ENCODE peak calls at places on chromosomes 7 and 10, in four cellular contexts. J is colonic mucosa, F is tibial artery, M is neural progenitor cell. U is an unnamed sample.

GRCh38 chr7:73557397-73558257 is at the start of gene BCL7B:
- DNase-seq in M (peak), F (peak), J (peak), U (peak)

GRCh38 chr10:14181197-14181936 is 149.4 kb downstream of the FRMD4A start:
- DNase-seq in M (no peak), F (no peak), J (no peak), U (no peak)

GRCh38 chr10:49309691-49310371 is 10.9 kb downstream of the C10orf71 start:
- DNase-seq in J (no peak), F (no peak), M (no peak), U (peak)

GRCh38 chr10:110448682-110449418 is 48.9 kb upstream of the DUSP5 start:
- DNase-seq in J (no peak), M (no peak), F (no peak), U (no peak)

GRCh38 chr10:24713086-24713485 is 10.6 kb downstream of the ARHGAP21 start:
- DNase-seq in J (no peak), F (no peak), M (no peak), U (no peak)

GRCh38 chr7:24402655-24403054 is 118.7 kb downstream of the NPY start:
- DNase-seq in J (no peak), M (no peak), F (no peak), U (no peak)

GRCh38 chr10:71564221-71564820 is 155.3 kb downstream of the C10orf105 start:
- DNase-seq in M (no peak), F (no peak), J (no peak), U (no peak)

GRCh38 chr7:122829962-122830361 is 56.3 kb downstream of the CADPS2 start:
- DNase-seq in J (no peak), F (no peak), M (no peak), U (no peak)

GRCh38 chr10:34109481-34109880 is 705.6 kb downstream of the PARD3 start:
- DNase-seq in M (no peak), F (no peak), J (no peak), U (no peak)

GRCh38 chr7:116525913-116526857 is 1.3 kb downstream of the CAV1 start:
- DNase-seq in J (peak), M (peak), F (peak), U (peak)

GRCh38 chr7:128221929-128222403 is 19.1 kb upstream of the LEP start:
- DNase-seq in M (no peak), J (no peak), F (no peak), U (no peak)

GRCh38 chr7:19215421-19215820 is 70.2 kb upstream of the FERD3L start:
- DNase-seq in M (peak), F (no peak), J (no peak), U (no peak)

GRCh38 chr7:18420758-18421157 is 74.8 kb upstream of the HDAC9 start:
- DNase-seq in M (no peak), F (no peak), J (no peak), U (no peak)

GRCh38 chr7:21256310-21256877 is 171.5 kb upstream of the SP4 start:
- DNase-seq in F (no peak), M (peak), J (peak), U (no peak)

GRCh38 chr7:150971242-150972048 is 6.7 kb downstream of the KCNH2 start:
- DNase-seq in J (no peak), M (peak), F (no peak), U (no peak)

GRCh38 chr10:97771913-97772823 is at the start of gene SFRP5:
- DNase-seq in F (no peak), M (peak), J (no peak), U (no peak)

GRCh38 chr7:132254455-132254854 is 321.8 kb downstream of the PLXNA4 start:
- DNase-seq in J (no peak), F (no peak), M (no peak), U (no peak)

GRCh38 chr7:132765861-132766260 is 189.6 kb upstream of the PLXNA4 start:
- DNase-seq in F (no peak), J (no peak), M (no peak), U (no peak)

GRCh38 chr7:90629306-90629918 is 33.3 kb downstream of the CDK14 start:
- DNase-seq in F (no peak), M (peak), J (peak), U (no peak)

GRCh38 chr10:37495415-37495814 is 362.0 kb downstream of the ZNF248 start:
- DNase-seq in J (no peak), M (peak), F (no peak), U (no peak)

GRCh38 chr10:125096371-125096770 is 64.0 kb downstream of the CTBP2 start:
- DNase-seq in F (no peak), J (no peak), M (no peak), U (no peak)

GRCh38 chr10:79112898-79113431 is 44.2 kb downstream of the ZMIZ1 start:
- DNase-seq in J (no peak), M (no peak), F (peak), U (no peak)

GRCh38 chr10:3782099-3782455 is 2.9 kb downstream of the KLF6 start:
- DNase-seq in F (no peak), J (peak), M (no peak), U (no peak)

GRCh38 chr10:132836248-132836831 is 50.4 kb upstream of the NKX6-2 start:
- DNase-seq in J (no peak), F (no peak), M (no peak), U (no peak)

GRCh38 chr10:30728127-30728526 is 98.6 kb upstream of the LYZL2 start:
- DNase-seq in M (no peak), J (no peak), F (no peak), U (no peak)

GRCh38 chr7:155763721-155764431 is 48.4 kb downstream of the SHH start:
- DNase-seq in J (no peak), F (no peak), M (no peak), U (peak)

GRCh38 chr10:6877351-6878066 is 297.4 kb upstream of the PRKCQ start:
- DNase-seq in J (no peak), M (no peak), F (no peak), U (no peak)

GRCh38 chr10:13745271-13745670 is 158.5 kb downstream of the PRPF18 start:
- DNase-seq in M (no peak), F (no peak), J (no peak), U (no peak)

GRCh38 chr7:80584778-80585177 is 53.7 kb upstream of the CD36 start:
- DNase-seq in F (no peak), J (no peak), M (no peak), U (no peak)

GRCh38 chr10:37478381-37478780 is 353.0 kb downstream of the ANKRD30A start:
- DNase-seq in M (no peak), F (no peak), J (no peak), U (no peak)

GRCh38 chr7:90857595-90857994 is 261.5 kb downstream of the CDK14 start:
- DNase-seq in F (no peak), J (no peak), M (no peak), U (no peak)

GRCh38 chr10:86311900-86312299 is 54.7 kb downstream of the GRID1 start:
- DNase-seq in J (no peak), F (no peak), M (no peak), U (no peak)

GRCh38 chr7:52504546-52504945 is 530.9 kb upstream of the POM121L12 start:
- DNase-seq in M (no peak), F (no peak), J (no peak), U (no peak)

GRCh38 chr7:114979803-114980507 is 58.1 kb downstream of the MDFIC start:
- DNase-seq in F (no peak), J (no peak), M (no peak), U (no peak)

GRCh38 chr7:68321076-68321639 is 1277.1 kb upstream of the AUTS2 start:
- DNase-seq in J (no peak), F (peak), M (peak), U (no peak)

GRCh38 chr7:108246227-108246837 is 116.2 kb upstream of the LAMB4 start:
- DNase-seq in M (peak), F (no peak), J (no peak), U (no peak)
- TF ChIP-seq CTCF in M (no peak), F (no peak), J (no peak), U (no peak)

GRCh38 chr10:102814456-102814871 is 22.7 kb downstream of the CYP17A1 start:
- DNase-seq in J (no peak), F (no peak), M (no peak), U (no peak)

GRCh38 chr10:102815790-102816549 is 21.2 kb downstream of the CYP17A1 start:
- DNase-seq in M (no peak), J (no peak), F (peak), U (no peak)

GRCh38 chr10:102813734-102814455 is 23.3 kb downstream of the CYP17A1 start:
- DNase-seq in F (peak), J (peak), M (no peak), U (no peak)

GRCh38 chr10:102813017-102813541 is 24.1 kb downstream of the CYP17A1 start:
- DNase-seq in F (no peak), M (no peak), J (no peak), U (no peak)

DNA sequence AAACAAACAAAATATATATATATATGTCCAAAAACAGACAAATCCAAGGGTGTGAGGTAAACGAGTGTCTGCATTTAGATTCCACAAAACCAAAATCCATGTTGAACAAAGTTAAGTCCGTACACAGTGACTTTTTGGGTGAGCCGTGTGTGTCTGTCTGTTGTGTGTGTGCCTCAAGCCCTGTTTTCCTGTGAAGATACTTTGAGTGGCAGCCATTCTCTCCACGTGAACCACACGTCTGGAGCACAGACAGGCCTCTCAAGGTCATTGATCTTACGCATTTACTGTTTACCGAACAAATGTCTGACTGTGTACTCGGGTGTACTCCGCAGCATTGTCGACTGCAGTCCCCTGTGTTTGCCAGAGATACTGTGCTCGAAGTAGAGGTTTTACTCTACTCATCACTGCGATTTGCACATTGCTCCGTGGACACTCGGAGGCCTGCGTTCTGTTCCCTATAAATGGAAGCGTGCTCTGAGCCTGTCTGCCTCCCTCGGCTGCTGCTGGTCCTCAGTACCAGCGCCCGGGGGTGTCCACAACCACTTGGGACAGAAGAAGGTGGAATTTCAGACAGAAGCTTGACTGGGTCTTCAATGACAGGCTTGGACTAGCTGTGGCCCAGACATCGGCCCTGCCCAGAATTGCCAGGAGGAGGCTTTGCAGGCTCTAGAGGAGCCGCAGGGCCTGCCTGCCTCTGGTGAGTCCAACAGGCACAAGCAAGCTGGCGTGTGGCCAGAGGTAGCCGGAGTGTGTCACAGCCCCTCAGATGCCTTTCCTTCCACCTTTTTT is 22.1 kb downstream of the CYP17A1 start:
- DNase-seq in F (peak), J (no peak), M (no peak), U (no peak)
- TF ChIP-seq CTCF in F (no peak), J (no peak), M (no peak), U (no peak)

GRCh38 chr7:873367-874002 is 2.9 kb upstream of the GET4 start:
- DNase-seq in J (peak), F (peak), M (peak), U (peak)
- TF ChIP-seq CTCF in J (peak), F (peak), M (peak), U (peak)

DNA sequence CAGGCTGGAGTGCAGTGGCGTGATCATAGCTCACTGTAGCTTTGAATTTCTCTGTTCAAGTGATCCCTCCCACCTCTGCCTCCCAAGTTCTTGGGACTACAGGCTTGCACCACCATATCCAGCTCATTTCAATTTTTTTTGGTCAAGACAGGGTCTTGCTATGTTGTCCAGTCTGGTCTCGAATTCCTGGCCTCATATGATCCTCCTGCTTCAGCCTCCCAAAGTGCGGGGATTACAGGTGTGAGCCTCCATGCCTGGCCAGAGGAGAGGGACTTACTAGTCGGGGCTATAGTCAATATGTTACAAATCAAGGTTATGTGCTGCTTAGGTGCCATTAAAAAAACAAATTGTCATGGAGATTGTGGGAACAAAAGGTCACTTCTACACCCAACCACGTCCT is 105.3 kb upstream of the GALNT17 start:
- DNase-seq in M (no peak), J (no peak), F (no peak), U (no peak)
- TF ChIP-seq CTCF in M (no peak), J (no peak), F (no peak), U (no peak)

U was measured in natural killer cell.